ENCODE peak calls at places on chromosomes 3 and 15, in four cellular contexts. S is K562, M is GM23338, V is left ventricle myocardium inferior. F is an unnamed sample. For H3K27me3 and H3K4me1, the result is how much of the 10 kb centered on the place peaks cover.

GRCh38 chr3:177039875-177040274 is 157.4 kb downstream of the TBL1XR1 start:
- DNase-seq in V (no peak), M (no peak), S (no peak), F (peak)

GRCh38 chr3:138438896-138439295 is 4.5 kb downstream of the ESYT3 start:
- DNase-seq in M (no peak), V (no peak), S (no peak), F (no peak)

GRCh38 chr3:171936231-171936841 is 93.2 kb downstream of the TMEM212 start:
- DNase-seq in V (no peak), M (no peak), S (no peak), F (no peak)

GRCh38 chr3:130787422-130788068 is 40.9 kb upstream of the PIK3R4 start:
- DNase-seq in M (no peak), S (no peak), V (no peak), F (no peak)

GRCh38 chr15:31364301-31365031 is 37.8 kb downstream of the KLF13 start:
- DNase-seq in M (no peak), S (peak), V (peak), F (no peak)

GRCh38 chr3:38650248-38650940 is 907 bp upstream of the SCN5A start:
- DNase-seq in M (no peak), V (no peak), S (no peak), F (no peak)

GRCh38 chr3:30308131-30308530 is 298.3 kb upstream of the TGFBR2 start:
- DNase-seq in S (no peak), M (no peak), V (no peak), F (no peak)

GRCh38 chr3:60839242-60839641 is 412.0 kb downstream of the FHIT start:
- DNase-seq in M (peak), V (no peak), S (no peak), F (no peak)

GRCh38 chr15:65646486-65646885 is 24.7 kb downstream of the SLC24A1 start:
- DNase-seq in M (no peak), S (no peak), V (no peak), F (no peak)

GRCh38 chr3:143363276-143363675 is 243.7 kb downstream of the CHST2 start:
- DNase-seq in V (no peak), S (no peak), M (no peak), F (no peak)

GRCh38 chr3:167736264-167736787 is 805 bp downstream of the SERPINI1 start:
- DNase-seq in M (no peak), S (no peak), V (no peak), F (no peak)

GRCh38 chr3:14228611-14229470 is 50.2 kb downstream of the LSM3 start:
- DNase-seq in M (no peak), S (no peak), V (no peak), F (no peak)

GRCh38 chr15:33083232-33084006 is 111.1 kb downstream of the FMN1 start:
- DNase-seq in M (peak), V (no peak), S (no peak), F (no peak)

GRCh38 chr3:49912787-49913375 is 9.2 kb upstream of the MST1R start:
- DNase-seq in V (no peak), S (no peak), M (no peak), F (no peak)

GRCh38 chr3:40181182-40181581 is 128.3 kb upstream of the EIF1B start:
- DNase-seq in V (no peak), S (no peak), M (peak), F (no peak)

GRCh38 chr3:50876947-50877346 is 202.2 kb downstream of the DOCK3 start:
- DNase-seq in S (no peak), V (no peak), M (no peak), F (no peak)

GRCh38 chr3:184500344-184500923 is 61.2 kb upstream of the EPHB3 start:
- DNase-seq in V (no peak), S (no peak), M (peak), F (peak)

GRCh38 chr3:36959821-36960220 is 15.0 kb upstream of the TRANK1 start:
- DNase-seq in M (no peak), V (no peak), S (no peak), F (no peak)

GRCh38 chr3:177899275-177900067 is 636.8 kb upstream of the KCNMB2 start:
- DNase-seq in V (no peak), S (no peak), M (no peak), F (no peak)

GRCh38 chr3:139473155-139473771 is 3.1 kb downstream of the RBP2 start:
- DNase-seq in M (no peak), S (no peak), V (no peak), F (no peak)

GRCh38 chr3:17298038-17298437 is 413.3 kb downstream of the PLCL2 start:
- DNase-seq in M (no peak), V (no peak), S (no peak), F (no peak)

GRCh38 chr15:89462198-89462912 is 34.0 kb downstream of the RHCG start:
- DNase-seq in S (peak), M (peak), V (no peak), F (peak)

GRCh38 chr15:87604857-87605446 is 651.6 kb downstream of the NTRK3 start:
- DNase-seq in V (no peak), M (peak), S (peak), F (peak)

GRCh38 chr15:75723847-75724660 is 11.4 kb upstream of the CSPG4 start:
- DNase-seq in V (peak), S (peak), M (peak), F (peak)

GRCh38 chr15:58734859-58735258 is 14.6 kb downstream of the ADAM10 start:
- DNase-seq in M (no peak), V (no peak), S (no peak), F (no peak)

GRCh38 chr15:39631357-39631756 is 50.5 kb downstream of the THBS1 start:
- DNase-seq in V (no peak), M (no peak), S (no peak), F (no peak)

GRCh38 chr3:66413151-66413751 is 87.6 kb downstream of the LRIG1 start:
- DNase-seq in S (no peak), V (no peak), M (no peak), F (no peak)

DNA sequence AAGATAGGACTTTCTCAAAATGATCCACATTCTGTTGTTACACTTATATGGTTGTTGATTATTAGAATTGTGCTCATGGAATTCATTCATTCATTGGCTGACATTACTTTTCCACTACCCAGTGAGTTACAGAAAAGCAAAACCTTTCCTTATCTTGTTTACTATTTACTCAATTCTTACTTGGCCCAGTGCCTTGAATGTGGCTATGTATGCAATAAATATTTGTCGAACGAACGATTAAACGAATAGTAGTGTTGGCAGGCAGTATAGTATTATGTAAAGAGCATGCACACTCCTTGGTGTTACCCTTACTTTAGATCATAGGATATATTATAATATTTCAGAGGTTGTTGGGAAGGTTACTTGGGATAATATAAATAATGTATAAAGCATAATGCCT is 31.0 kb downstream of the CTDSPL2 start:
- DNase-seq in M (no peak), S (no peak), V (no peak), F (no peak)
- H3K27me3 ChIP-seq in M (under half), S (under half), V (under half), F (under half)

GRCh38 chr3:149377408-149378111 is at the start of gene TM4SF1:
- DNase-seq in V (peak), S (no peak), M (peak), F (no peak)
- H3K4me3 ChIP-seq in V (peak), S (no peak), M (no peak), F (no peak)

GRCh38 chr3:128763967-128764366 is 38.0 kb downstream of the RAB7A start:
- DNase-seq in M (no peak), S (peak), V (no peak), F (no peak)
- H3K4me1 ChIP-seq in M (under half), S (under half), V (half or more), F (under half)

GRCh38 chr15:73051402-73051810 is 857 bp upstream of the NEO1 start:
- DNase-seq in M (no peak), V (peak), S (peak), F (no peak)

GRCh38 chr15:73047882-73048281 is 4.4 kb upstream of the NEO1 start:
- DNase-seq in V (no peak), M (no peak), S (no peak), F (no peak)

GRCh38 chr15:73049564-73050215 is 2.6 kb upstream of the NEO1 start:
- DNase-seq in M (no peak), V (no peak), S (no peak), F (no peak)

GRCh38 chr15:73050561-73051297 is 1.5 kb upstream of the NEO1 start:
- DNase-seq in S (no peak), M (no peak), V (no peak), F (no peak)

GRCh38 chr15:73048624-73049295 is 3.5 kb upstream of the NEO1 start:
- DNase-seq in M (no peak), S (no peak), V (no peak), F (no peak)
- H3K27me3 ChIP-seq in M (under half), S (under half), V (under half), F (under half)

GRCh38 chr15:70853855-70854668 is at the start of gene LARP6:
- DNase-seq in M (peak), V (peak), S (no peak), F (peak)

GRCh38 chr15:70853270-70853854 is 595 bp downstream of the LARP6 start:
- DNase-seq in M (peak), S (no peak), V (no peak), F (no peak)

GRCh38 chr15:70852501-70853269 is 1.3 kb downstream of the LARP6 start:
- DNase-seq in V (no peak), M (no peak), S (no peak), F (no peak)

GRCh38 chr15:70854669-70854976 is 666 bp upstream of the LARP6 start:
- DNase-seq in V (no peak), M (peak), S (no peak), F (no peak)

GRCh38 chr15:70851889-70852288 is 2.1 kb downstream of the LARP6 start:
- DNase-seq in M (no peak), V (no peak), S (no peak), F (no peak)
- H3K4me3 ChIP-seq in M (no peak), V (peak), S (no peak), F (no peak)

DNA sequence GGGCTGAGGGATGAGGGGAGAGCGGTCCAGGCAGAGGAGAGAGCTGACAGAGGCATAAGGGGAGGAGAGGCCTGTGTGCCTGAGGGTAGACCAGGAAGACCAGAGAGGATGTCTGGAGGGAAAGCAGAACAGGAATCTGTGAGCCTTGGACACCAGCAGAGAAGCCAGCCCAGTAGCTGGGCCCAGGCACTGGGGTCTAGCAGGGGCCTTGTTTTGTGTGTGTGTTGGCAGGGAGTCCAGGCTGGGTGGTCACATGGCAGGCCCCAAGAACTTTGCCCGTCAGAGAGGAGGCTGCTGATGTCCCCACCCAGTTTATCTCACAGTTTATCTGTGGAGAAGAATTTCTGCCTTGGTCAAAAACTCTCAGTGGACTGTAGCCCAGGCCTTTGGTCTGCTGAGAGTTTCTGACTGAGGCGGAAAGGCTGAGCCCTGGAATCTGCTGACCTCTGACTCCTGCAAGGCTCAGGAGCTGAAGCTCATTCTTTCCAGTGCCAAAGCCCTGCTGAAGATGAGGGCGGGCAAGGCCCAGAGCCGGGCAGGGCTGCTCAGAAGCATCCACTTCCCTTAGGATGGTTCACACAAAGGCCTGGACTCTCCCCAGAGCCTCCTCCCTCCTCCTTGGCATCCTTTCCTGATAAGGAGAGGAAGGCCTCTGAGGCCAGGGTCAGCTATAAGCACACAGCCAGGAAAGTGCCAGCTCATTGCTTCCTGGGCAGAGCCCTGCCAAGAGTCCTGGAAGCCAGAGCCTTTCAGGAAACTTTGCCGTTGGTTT is 37.0 kb upstream of the SLCO2A1 start:
- DNase-seq in V (no peak), M (no peak), S (no peak), F (no peak)
- H3K4me1 ChIP-seq in V (under half), M (under half), S (under half), F (under half)

GRCh38 chr3:53005854-53006513 is 39.9 kb downstream of the SFMBT1 start:
- DNase-seq in S (no peak), V (no peak), M (no peak), F (no peak)
- H3K27me3 ChIP-seq in S (under half), V (under half), M (under half), F (under half)

GRCh38 chr15:67827561-67828378 is 2.5 kb downstream of the SKOR1 start:
- DNase-seq in S (no peak), V (no peak), M (peak), F (no peak)
- H3K4me3 ChIP-seq in S (no peak), V (peak), M (peak), F (no peak)